ENCODE peak calls at places on chromosomes 2 and 18, in nine cellular contexts. B is GM03348; D is CD4-positive, alpha-beta memory T cell; X is kidney; Y is skeletal muscle cell; F is NCI-H1105 treated with DMSO at 0.1 percent for 48 hours; J is germinal center; G is stimulated activated CD4-positive, alpha-beta T cell treated with anti-CD3 and anti-CD28 coated beads, TNF-alpha, amount 100 ng/mL, for 4 hours; T is central memory CD4-positive, alpha-beta T cell. V is an unnamed sample.

GRCh38 chr2:44859337-44859736 is 82.2 kb upstream of the SIX3 start:
- DNase-seq in B (no peak), D (no peak), X (no peak), Y (no peak), F (no peak), J (no peak), G (no peak), T (no peak), V (no peak)

GRCh38 chr2:98034745-98035144 is 39.0 kb upstream of the TMEM131 start:
- DNase-seq in B (no peak), D (no peak), X (no peak), Y (no peak), F (no peak), J (no peak), G (no peak), T (no peak), V (no peak)

GRCh38 chr2:170878061-170878460 is 51.0 kb upstream of the GORASP2 start:
- DNase-seq in B (no peak), D (no peak), X (no peak), Y (no peak), F (no peak), J (no peak), G (no peak), T (no peak), V (no peak)

GRCh38 chr2:72968286-72968685 is 51.0 kb downstream of the EMX1 start:
- DNase-seq in B (no peak), D (no peak), X (peak; percentile 68), Y (no peak), F (no peak), J (no peak), G (no peak), T (no peak), V (no peak)

GRCh38 chr2:110957267-110957666 is 163.4 kb upstream of the BCL2L11 start:
- DNase-seq in B (no peak), D (no peak), X (no peak), Y (no peak), F (no peak), J (no peak), G (no peak), T (no peak), V (no peak)

GRCh38 chr2:146634256-146635068 is 1210.4 kb upstream of the ACVR2A start:
- DNase-seq in B (peak; percentile 39), D (no peak), X (no peak), Y (peak; percentile 45), F (no peak), J (no peak), G (no peak), T (no peak), V (no peak)

GRCh38 chr18:30920356-30920755 is 122.2 kb downstream of the DSC3 start:
- DNase-seq in B (no peak), D (no peak), X (no peak), Y (no peak), F (no peak), J (no peak), G (no peak), T (no peak), V (no peak)

GRCh38 chr2:70627499-70627898 is 73.9 kb upstream of the TGFA start:
- DNase-seq in B (no peak), D (no peak), X (no peak), Y (no peak), F (peak; percentile 61), J (no peak), G (no peak), T (no peak), V (no peak)

GRCh38 chr2:239213420-239214101 is 187.3 kb downstream of the HDAC4 start:
- DNase-seq in B (no peak), D (no peak), X (no peak), Y (no peak), F (no peak), J (no peak), G (no peak), T (no peak), V (no peak)

GRCh38 chr2:122105171-122105884 is 349.9 kb downstream of the TSN start:
- DNase-seq in B (no peak), D (no peak), X (no peak), Y (no peak), F (no peak), J (no peak), G (no peak), T (no peak), V (no peak)

GRCh38 chr2:8548871-8549221 is 133.0 kb upstream of the ID2 start:
- DNase-seq in B (no peak), D (no peak), X (no peak), Y (no peak), F (no peak), J (no peak), G (no peak), T (no peak), V (no peak)

GRCh38 chr18:3234457-3234856 is 13.1 kb upstream of the MYL12A start:
- DNase-seq in B (no peak), D (no peak), X (no peak), Y (no peak), F (no peak), J (no peak), G (no peak), T (no peak), V (no peak)

GRCh38 chr2:159557437-159558034 is 58.8 kb downstream of the BAZ2B start:
- DNase-seq in B (no peak), D (no peak), X (no peak), Y (no peak), F (no peak), J (no peak), G (no peak), T (no peak), V (no peak)

GRCh38 chr2:233426619-233427342 is 72.5 kb downstream of the DGKD start:
- DNase-seq in B (no peak), D (no peak), X (no peak), Y (peak; percentile 93), F (no peak), J (no peak), G (peak; percentile 51), T (no peak), V (no peak)

GRCh38 chr2:75076088-75076487 is 117.6 kb downstream of the POLE4 start:
- DNase-seq in B (no peak), D (no peak), X (no peak), Y (peak; percentile 42), F (peak; percentile 93), J (no peak), G (no peak), T (no peak), V (no peak)

V was measured in GM13977.